ENCODE peak calls at places on chromosomes 12 and 14, in eight cellular contexts. R, W, J, M, X, F, Y and I are unnamed samples.

GRCh38 chr14:24274101-24274543 is 2.7 kb upstream of the RABGGTA start:
- DNase-seq in R (peak; percentile 76), W (no peak), J (no peak), M (no peak), X (peak; percentile 29), F (peak; percentile 19), Y (no peak), I (no peak)

GRCh38 chr12:118979763-118980406 is 1.5 kb upstream of the SRRM4 start:
- DNase-seq in R (peak; percentile 53), W (no peak), J (peak; percentile 82), M (no peak), X (peak; percentile 44), F (peak; percentile 17), Y (peak; percentile 31), I (peak; percentile 59)

GRCh38 chr14:68815288-68816182 is 22.7 kb upstream of the ZFP36L1 start:
- DNase-seq in R (no peak), W (no peak), J (no peak), M (no peak), X (peak; percentile 37), F (no peak), Y (no peak), I (peak; percentile 80)

GRCh38 chr12:107318804-107319535 is 225.6 kb upstream of the CRY1 start:
- DNase-seq in R (peak; percentile 30), W (no peak), J (peak; percentile 30), M (peak; percentile 55), X (peak; percentile 38), F (peak; percentile 79), Y (peak; percentile 43), I (no peak)

GRCh38 chr14:73243341-73243740 is 6.0 kb downstream of the PAPLN start:
- DNase-seq in R (no peak), W (no peak), J (no peak), M (no peak), X (no peak), F (no peak), Y (no peak), I (no peak)

GRCh38 chr14:49479432-49479831 is 106.7 kb downstream of the RPS29 start:
- DNase-seq in R (peak; percentile 44), W (no peak), J (no peak), M (no peak), X (no peak), F (peak; percentile 2), Y (no peak), I (peak; percentile 69)

GRCh38 chr12:38392584-38393144 is 76.1 kb downstream of the ALG10B start:
- DNase-seq in R (no peak), W (no peak), J (no peak), M (no peak), X (no peak), F (no peak), Y (no peak), I (no peak)

GRCh38 chr14:48536318-48536717 is 860.9 kb upstream of the MDGA2 start:
- DNase-seq in R (no peak), W (no peak), J (peak; percentile 5), M (no peak), X (no peak), F (no peak), Y (no peak), I (no peak)

GRCh38 chr12:57902371-57903042 is 38.9 kb upstream of the ATP23 start:
- DNase-seq in R (no peak), W (no peak), J (no peak), M (peak; percentile 72), X (no peak), F (peak; percentile 42), Y (peak; percentile 46), I (no peak)

GRCh38 chr12:130639759-130640158 is 76.3 kb downstream of the RIMBP2 start:
- DNase-seq in R (no peak), W (no peak), J (no peak), M (no peak), X (no peak), F (no peak), Y (no peak), I (no peak)

GRCh38 chr14:36066636-36067035 is 109.9 kb downstream of the PTCSC3 start:
- DNase-seq in R (no peak), W (no peak), J (no peak), M (no peak), X (no peak), F (no peak), Y (no peak), I (no peak)

GRCh38 chr14:64147126-64147790 is 146.9 kb downstream of the ESR2 start:
- DNase-seq in R (no peak), W (no peak), J (no peak), M (peak; percentile 72), X (no peak), F (peak; percentile 70), Y (peak; percentile 32), I (no peak)

GRCh38 chr12:52145228-52145940 is 46.4 kb downstream of the KRT80 start:
- DNase-seq in R (no peak), W (no peak), J (no peak), M (no peak), X (no peak), F (no peak), Y (no peak), I (no peak)

GRCh38 chr14:21572604-21573003 is 7.3 kb downstream of the OR10G3 start:
- DNase-seq in R (no peak), W (no peak), J (no peak), M (no peak), X (no peak), F (no peak), Y (no peak), I (no peak)

GRCh38 chr12:15546102-15546701 is 223.9 kb downstream of the PTPRO start:
- DNase-seq in R (no peak), W (no peak), J (no peak), M (no peak), X (no peak), F (no peak), Y (no peak), I (no peak)

GRCh38 chr12:109288571-109288970 is 20.5 kb downstream of the FOXN4 start:
- DNase-seq in R (no peak), W (no peak), J (no peak), M (no peak), X (no peak), F (no peak), Y (no peak), I (no peak)

DNA sequence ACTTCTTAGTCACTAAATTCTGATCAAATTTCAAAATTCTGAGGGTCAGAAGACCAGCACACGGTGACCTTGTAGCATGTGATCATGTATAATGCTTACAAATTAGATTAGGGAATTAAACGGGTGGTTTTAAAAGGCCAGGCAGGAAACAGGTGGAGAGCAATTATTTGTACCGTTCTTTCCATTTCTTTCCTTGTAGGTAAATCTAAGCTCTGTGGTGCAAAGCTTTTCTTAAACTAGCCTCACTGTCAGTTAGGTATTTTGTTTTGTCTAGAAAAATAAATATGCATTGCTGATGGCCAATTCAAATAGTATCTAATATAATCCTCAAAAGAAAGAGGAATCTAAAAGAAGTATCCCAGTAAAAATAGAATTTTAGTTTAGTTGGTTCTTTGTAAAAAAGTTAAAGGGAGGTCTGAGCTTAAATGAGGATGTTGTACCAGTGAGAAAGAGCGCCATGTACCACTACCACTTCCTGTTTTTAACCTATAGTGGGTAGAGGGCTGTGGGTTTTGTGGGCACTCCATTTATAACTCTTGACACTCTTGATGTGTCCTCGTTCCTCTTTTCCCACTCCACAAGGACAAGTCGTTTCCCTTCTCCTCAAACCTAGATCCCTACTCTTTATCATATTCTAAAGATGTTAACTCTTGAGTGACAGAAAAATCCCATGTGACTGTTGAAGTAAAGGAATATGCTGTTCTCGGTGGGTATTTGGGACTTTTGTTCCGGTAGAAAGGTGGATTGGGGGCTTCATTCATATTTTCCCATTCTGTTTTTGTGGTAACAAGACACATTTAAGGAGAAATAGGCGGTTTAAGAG is 50.9 kb downstream of the SLC38A1 start:
- DNase-seq in R (no peak), W (no peak), J (no peak), M (no peak), X (peak; percentile 55), F (no peak), Y (no peak), I (no peak)
- H3K4me1 ChIP-seq in R (no peaks in the 10 kb centered on the region), W (peaks cover 21% of the 10 kb centered on the region), J (peaks cover 9% of the 10 kb centered on the region), M (peaks cover 41% of the 10 kb centered on the region), X (peaks cover 4% of the 10 kb centered on the region), F (no peaks in the 10 kb centered on the region), Y (peaks cover 4% of the 10 kb centered on the region), I (no peaks in the 10 kb centered on the region)

DNA sequence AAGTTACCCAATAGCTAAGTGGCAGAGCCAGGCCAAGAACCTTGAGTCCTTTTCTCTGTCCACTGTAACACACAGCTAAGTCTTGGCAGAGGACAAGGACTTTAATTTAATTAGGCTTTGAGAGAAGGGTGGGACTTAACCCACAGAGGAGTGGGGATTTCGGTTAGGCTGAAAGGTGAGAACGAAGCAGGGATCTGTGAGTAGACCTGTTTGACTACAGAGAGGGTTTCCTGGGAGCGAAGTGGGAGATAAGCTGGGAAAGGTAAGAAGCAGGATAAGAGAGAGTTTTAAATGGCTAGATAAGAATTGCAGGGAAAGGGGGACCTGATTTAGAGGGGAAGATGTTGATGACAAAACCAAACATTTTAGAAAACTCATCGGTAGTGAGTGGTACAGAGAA is 2.0 kb upstream of the PPFIBP1 start:
- DNase-seq in R (no peak), W (no peak), J (no peak), M (no peak), X (no peak), F (no peak), Y (no peak), I (no peak)
- H3K27me3 ChIP-seq in R (no peaks in the 10 kb centered on the region), W (no peaks in the 10 kb centered on the region), J (no peaks in the 10 kb centered on the region), M (no peaks in the 10 kb centered on the region), X (no peaks in the 10 kb centered on the region), F (no peaks in the 10 kb centered on the region), Y (no peaks in the 10 kb centered on the region), I (no peaks in the 10 kb centered on the region)

DNA sequence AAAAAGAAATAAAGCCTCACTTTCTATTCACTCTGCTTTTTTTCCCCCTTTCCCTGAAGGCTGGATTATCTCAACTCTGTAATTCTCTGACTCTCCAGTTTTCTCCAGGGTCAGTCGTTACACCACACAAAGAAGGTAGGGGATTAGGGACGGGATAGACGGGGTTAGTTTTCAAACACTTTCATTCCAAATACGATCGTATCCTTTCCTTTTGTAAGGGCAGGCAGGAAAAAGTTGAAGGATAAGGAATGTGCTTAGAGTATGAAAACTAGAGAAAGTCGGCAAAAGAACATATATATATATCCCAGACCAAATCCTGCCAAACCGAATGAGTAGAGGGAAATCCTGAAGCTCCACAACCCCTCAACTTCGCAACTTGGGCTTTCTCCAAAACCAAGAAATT is 581 bp upstream of the ESYT1 start:
- DNase-seq in R (no peak), W (no peak), J (no peak), M (no peak), X (no peak), F (no peak), Y (no peak), I (no peak)
- H3K4me1 ChIP-seq in R (peaks cover 10% of the 10 kb centered on the region), W (peaks cover 32% of the 10 kb centered on the region), J (peaks cover 11% of the 10 kb centered on the region), M (peaks cover 19% of the 10 kb centered on the region), X (no peaks in the 10 kb centered on the region), F (peaks cover 11% of the 10 kb centered on the region), Y (peaks cover 9% of the 10 kb centered on the region), I (peaks cover 47% of the 10 kb centered on the region)

DNA sequence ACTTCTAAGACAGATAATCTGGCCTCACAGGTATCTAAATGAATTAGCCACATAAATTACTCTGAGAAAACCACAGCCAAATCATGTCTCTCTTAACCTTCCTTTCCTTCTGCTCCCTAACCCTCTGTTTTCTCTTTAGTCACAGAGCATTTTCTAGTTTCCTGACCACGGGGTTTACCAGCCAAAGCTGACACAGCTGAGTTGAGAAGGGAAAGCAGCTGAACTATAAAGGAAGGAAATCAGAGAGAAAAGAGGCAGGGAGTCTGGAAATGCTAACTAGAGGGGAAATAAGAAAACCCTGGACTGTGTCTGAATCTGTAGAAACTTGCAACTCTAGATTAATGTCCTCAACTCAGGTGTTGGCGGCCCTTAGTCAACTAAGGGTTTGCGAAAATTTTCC is 24.4 kb downstream of the ANKS1B start:
- DNase-seq in R (no peak), W (no peak), J (no peak), M (no peak), X (no peak), F (no peak), Y (peak; percentile 23), I (no peak)
- H3K27me3 ChIP-seq in R (no peaks in the 10 kb centered on the region), W (no peaks in the 10 kb centered on the region), J (peaks cover 13% of the 10 kb centered on the region), M (no peaks in the 10 kb centered on the region), X (no peaks in the 10 kb centered on the region), F (no peaks in the 10 kb centered on the region), Y (no peaks in the 10 kb centered on the region), I (no peaks in the 10 kb centered on the region)